ENCODE peak calls at places on chromosome 2, in eight cellular contexts. Q, P, V, K, Z, C, X and N are unnamed samples.

GRCh38 chr2:210553371-210553770 is 3.0 kb upstream of the CPS1 start:
- DNase-seq in Q (no peak), P (no peak), V (no peak), K (no peak), Z (peak; percentile 9), C (no peak), X (no peak), N (no peak)

GRCh38 chr2:135227386-135227785 is 175.3 kb downstream of the RAB3GAP1 start:
- DNase-seq in Q (peak; percentile 70), P (no peak), V (no peak), K (no peak), Z (no peak), C (no peak), X (no peak), N (no peak)

GRCh38 chr2:71506754-71507153 is 53.4 kb downstream of the DYSF start:
- DNase-seq in Q (no peak), P (no peak), V (no peak), K (no peak), Z (no peak), C (no peak), X (no peak), N (no peak)

GRCh38 chr2:99780276-99780675 is 290.5 kb upstream of the REV1 start:
- DNase-seq in Q (no peak), P (no peak), V (no peak), K (no peak), Z (no peak), C (no peak), X (no peak), N (no peak)

GRCh38 chr2:203586696-203587095 is 51.6 kb upstream of the RAPH1 start:
- DNase-seq in Q (peak; percentile 69), P (no peak), V (no peak), K (no peak), Z (peak; percentile 30), C (no peak), X (no peak), N (no peak)

GRCh38 chr2:174593574-174594203 is 3.9 kb downstream of the WIPF1 start:
- DNase-seq in Q (peak; percentile 59), P (peak; percentile 54), V (no peak), K (peak; percentile 90), Z (peak; percentile 43), C (peak; percentile 83), X (peak; percentile 45), N (no peak)

GRCh38 chr2:200619275-200619674 is 33.5 kb downstream of the AOX1 start:
- DNase-seq in Q (no peak), P (no peak), V (no peak), K (no peak), Z (peak; percentile 63), C (no peak), X (no peak), N (no peak)

GRCh38 chr2:48607307-48608014 is 10.2 kb upstream of the GTF2A1L start:
- DNase-seq in Q (peak; percentile 19), P (no peak), V (no peak), K (no peak), Z (peak; percentile 46), C (no peak), X (no peak), N (no peak)

GRCh38 chr2:154143105-154143504 is 271.4 kb downstream of the GALNT13 start:
- DNase-seq in Q (no peak), P (no peak), V (no peak), K (no peak), Z (no peak), C (no peak), X (no peak), N (no peak)

GRCh38 chr2:172488556-172488955 is 61.2 kb downstream of the ITGA6 start:
- DNase-seq in Q (no peak), P (no peak), V (no peak), K (no peak), Z (no peak), C (no peak), X (no peak), N (no peak)

GRCh38 chr2:141065042-141065441 is 1065.8 kb downstream of the LRP1B start:
- DNase-seq in Q (no peak), P (no peak), V (no peak), K (no peak), Z (no peak), C (no peak), X (no peak), N (no peak)

GRCh38 chr2:101805146-101806088 is 107.9 kb downstream of the MAP4K4 start:
- DNase-seq in Q (no peak), P (no peak), V (no peak), K (peak; percentile 57), Z (no peak), C (no peak), X (no peak), N (no peak)

GRCh38 chr2:226995625-226996041 is 159.8 kb downstream of the RHBDD1 start:
- DNase-seq in Q (no peak), P (no peak), V (no peak), K (no peak), Z (peak; percentile 87), C (no peak), X (peak; percentile 38), N (no peak)

GRCh38 chr2:17830053-17831034 is 14.1 kb downstream of the MSGN1 start:
- DNase-seq in Q (peak; percentile 61), P (peak; percentile 74), V (peak; percentile 22), K (peak; percentile 95), Z (peak; percentile 83), C (peak; percentile 65), X (peak; percentile 79), N (no peak)

GRCh38 chr2:100262555-100263320 is 59.6 kb downstream of the LONRF2 start:
- DNase-seq in Q (peak; percentile 37), P (peak; percentile 62), V (peak; percentile 20), K (peak; percentile 78), Z (peak; percentile 69), C (no peak), X (peak; percentile 71), N (no peak)

GRCh38 chr2:73112913-73113633 is at the start of gene RAB11FIP5:
- DNase-seq in Q (peak; percentile 87), P (peak; percentile 93), V (peak; percentile 49), K (peak; percentile 81), Z (peak; percentile 75), C (peak; percentile 56), X (peak; percentile 83), N (peak; percentile 47)
- TF ChIP-seq CTCF in Q (peak; percentile 22), P (no peak), V (peak; percentile 21), K (no peak), Z (no peak), C (no peak), X (no peak), N (peak; percentile 12)

GRCh38 chr2:119533560-119533959 is 9.3 kb upstream of the SCTR start:
- DNase-seq in Q (no peak), P (no peak), V (no peak), K (no peak), Z (no peak), C (no peak), X (no peak), N (no peak)

GRCh38 chr2:119536707-119537106 is 7.5 kb upstream of the CFAP221 start:
- DNase-seq in Q (no peak), P (no peak), V (no peak), K (no peak), Z (no peak), C (no peak), X (no peak), N (no peak)

GRCh38 chr2:119528036-119528435 is 3.8 kb upstream of the SCTR start:
- DNase-seq in Q (no peak), P (no peak), V (no peak), K (no peak), Z (no peak), C (no peak), X (no peak), N (no peak)

GRCh38 chr2:119536209-119536608 is 8.0 kb upstream of the CFAP221 start:
- DNase-seq in Q (no peak), P (no peak), V (no peak), K (peak; percentile 44), Z (no peak), C (no peak), X (no peak), N (no peak)

GRCh38 chr2:119531292-119531691 is 7.0 kb upstream of the SCTR start:
- DNase-seq in Q (no peak), P (no peak), V (no peak), K (peak; percentile 70), Z (peak; percentile 8), C (no peak), X (no peak), N (no peak)
- TF ChIP-seq CTCF in Q (no peak), P (no peak), V (no peak), K (peak; percentile 50), Z (no peak), C (no peak), X (no peak), N (no peak)

GRCh38 chr2:65708129-65708528 is 275.7 kb upstream of the SPRED2 start:
- DNase-seq in Q (peak; percentile 20), P (no peak), V (no peak), K (no peak), Z (no peak), C (no peak), X (no peak), N (no peak)

GRCh38 chr2:65706376-65706775 is 274.0 kb upstream of the SPRED2 start:
- DNase-seq in Q (no peak), P (no peak), V (no peak), K (no peak), Z (no peak), C (no peak), X (no peak), N (no peak)

GRCh38 chr2:65710356-65710755 is 278.0 kb upstream of the SPRED2 start:
- DNase-seq in Q (no peak), P (no peak), V (no peak), K (no peak), Z (no peak), C (no peak), X (no peak), N (no peak)

GRCh38 chr2:65711863-65712262 is 279.5 kb upstream of the SPRED2 start:
- DNase-seq in Q (no peak), P (no peak), V (no peak), K (no peak), Z (no peak), C (no peak), X (no peak), N (no peak)

DNA sequence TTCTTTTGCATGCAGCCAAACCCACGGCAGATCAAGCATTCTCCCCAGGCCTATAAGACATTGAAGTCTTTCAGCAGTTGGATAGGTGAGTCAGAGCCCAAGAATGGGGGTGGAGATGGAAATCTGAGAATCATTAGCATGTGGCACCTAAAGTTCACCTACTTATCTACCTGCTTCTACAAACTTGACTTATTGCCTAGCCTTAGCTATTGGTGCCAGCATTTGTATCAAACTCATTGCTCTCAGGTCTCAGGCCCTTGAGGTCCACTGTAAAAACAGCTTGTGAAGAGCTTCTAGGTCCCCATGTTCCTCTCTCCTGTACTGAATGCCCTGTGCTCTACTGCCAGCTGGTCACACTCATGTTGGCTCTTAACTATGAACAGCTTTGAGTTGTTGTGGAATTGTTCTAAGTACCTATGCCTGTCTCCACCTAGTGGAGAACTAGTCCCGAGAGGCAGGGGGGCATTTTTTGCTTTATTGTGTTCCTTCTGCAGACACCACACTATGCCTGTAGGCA is 278.4 kb upstream of the SPRED2 start:
- DNase-seq in Q (peak; percentile 37), P (no peak), V (no peak), K (peak; percentile 64), Z (peak; percentile 43), C (no peak), X (no peak), N (no peak)
- TF ChIP-seq CTCF in Q (peak; percentile 74), P (no peak), V (no peak), K (peak; percentile 69), Z (no peak), C (peak; percentile 65), X (no peak), N (no peak)

DNA sequence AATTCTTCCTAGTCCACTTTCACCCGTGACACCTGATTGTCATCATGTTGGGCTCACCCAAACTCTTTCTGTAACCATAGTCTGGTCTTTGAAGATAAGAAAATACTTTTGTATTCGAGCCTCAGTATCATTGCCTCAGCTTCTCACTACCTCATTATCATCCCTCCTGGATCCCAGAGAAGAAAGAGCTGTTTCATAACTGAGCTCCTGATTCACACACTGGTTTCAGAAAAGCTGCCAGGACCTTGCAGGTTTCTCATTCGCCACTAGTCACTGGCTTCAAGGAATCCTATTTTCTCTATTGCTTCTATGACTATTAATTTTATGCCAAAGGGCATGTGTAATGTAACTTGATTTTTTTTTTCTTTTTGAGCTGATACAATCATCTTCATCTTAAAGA is 2.9 kb upstream of the CRIM1 start:
- DNase-seq in Q (peak; percentile 84), P (no peak), V (no peak), K (peak; percentile 17), Z (peak; percentile 85), C (no peak), X (no peak), N (no peak)
- TF ChIP-seq CTCF in Q (no peak), P (no peak), V (no peak), K (no peak), Z (no peak), C (no peak), X (no peak), N (peak; percentile 19)